ENCODE peak calls at places on chromosomes 6 and 20, in five cellular contexts. One of them, this sample, is unnamed.

GRCh38 chr6:142796024-142796423 is 149.0 kb downstream of the HIVEP2 start:
- DNase-seq in heart right ventricle: no peak
- DNase-seq in left ventricle myocardium superior: no peak
- DNase-seq in mucosa of gallbladder: no peak
- DNase-seq in NCI-H1092 treated with DMSO at 0.1 percent for 48 hours: no peak
- DNase-seq in this sample: no peak

GRCh38 chr6:27441001-27441400 is 31.9 kb downstream of the ZNF184 start:
- DNase-seq in heart right ventricle: no peak
- DNase-seq in left ventricle myocardium superior: no peak
- DNase-seq in mucosa of gallbladder: no peak
- DNase-seq in NCI-H1092 treated with DMSO at 0.1 percent for 48 hours: no peak
- DNase-seq in this sample: no peak

GRCh38 chr6:17902953-17903352 is 84.5 kb downstream of the KIF13A start:
- DNase-seq in heart right ventricle: no peak
- DNase-seq in left ventricle myocardium superior: no peak
- DNase-seq in mucosa of gallbladder: no peak
- DNase-seq in NCI-H1092 treated with DMSO at 0.1 percent for 48 hours: no peak
- DNase-seq in this sample: no peak

GRCh38 chr6:143522034-143522600 is 10.6 kb upstream of the FUCA2 start:
- DNase-seq in heart right ventricle: no peak
- DNase-seq in left ventricle myocardium superior: no peak
- DNase-seq in mucosa of gallbladder: no peak
- DNase-seq in NCI-H1092 treated with DMSO at 0.1 percent for 48 hours: no peak
- DNase-seq in this sample: no peak

GRCh38 chr20:62924567-62925419 is 1.5 kb downstream of the DIDO1 start:
- DNase-seq in heart right ventricle: no peak
- DNase-seq in left ventricle myocardium superior: no peak
- DNase-seq in mucosa of gallbladder: no peak
- DNase-seq in NCI-H1092 treated with DMSO at 0.1 percent for 48 hours: no peak
- DNase-seq in this sample: no peak

GRCh38 chr6:137084865-137085617 is 40.3 kb upstream of the IL20RA start:
- DNase-seq in heart right ventricle: no peak
- DNase-seq in left ventricle myocardium superior: no peak
- DNase-seq in mucosa of gallbladder: no peak
- DNase-seq in NCI-H1092 treated with DMSO at 0.1 percent for 48 hours: no peak
- DNase-seq in this sample: no peak

GRCh38 chr20:50285376-50286173 is 94.9 kb downstream of the CEBPB start:
- DNase-seq in heart right ventricle: no peak
- DNase-seq in left ventricle myocardium superior: no peak
- DNase-seq in mucosa of gallbladder: no peak
- DNase-seq in NCI-H1092 treated with DMSO at 0.1 percent for 48 hours: no peak
- DNase-seq in this sample: peak; percentile 63

GRCh38 chr6:35357671-35358070 is 15.3 kb downstream of the PPARD start:
- DNase-seq in heart right ventricle: no peak
- DNase-seq in left ventricle myocardium superior: no peak
- DNase-seq in mucosa of gallbladder: no peak
- DNase-seq in NCI-H1092 treated with DMSO at 0.1 percent for 48 hours: no peak
- DNase-seq in this sample: no peak

GRCh38 chr20:53579581-53580375 is 13.9 kb downstream of the ZNF217 start:
- DNase-seq in heart right ventricle: no peak
- DNase-seq in left ventricle myocardium superior: no peak
- DNase-seq in mucosa of gallbladder: no peak
- DNase-seq in NCI-H1092 treated with DMSO at 0.1 percent for 48 hours: no peak
- DNase-seq in this sample: no peak

GRCh38 chr6:36743538-36744441 is 46.2 kb downstream of the RAB44 start:
- DNase-seq in heart right ventricle: no peak
- DNase-seq in left ventricle myocardium superior: no peak
- DNase-seq in mucosa of gallbladder: no peak
- DNase-seq in NCI-H1092 treated with DMSO at 0.1 percent for 48 hours: no peak
- DNase-seq in this sample: no peak

GRCh38 chr6:146972526-146972925 is 231.7 kb upstream of the STXBP5 start:
- DNase-seq in heart right ventricle: no peak
- DNase-seq in left ventricle myocardium superior: no peak
- DNase-seq in mucosa of gallbladder: no peak
- DNase-seq in NCI-H1092 treated with DMSO at 0.1 percent for 48 hours: no peak
- DNase-seq in this sample: no peak

GRCh38 chr6:100796049-100796823 is 84.9 kb downstream of the ASCC3 start:
- DNase-seq in heart right ventricle: no peak
- DNase-seq in left ventricle myocardium superior: no peak
- DNase-seq in mucosa of gallbladder: no peak
- DNase-seq in NCI-H1092 treated with DMSO at 0.1 percent for 48 hours: no peak
- DNase-seq in this sample: no peak

GRCh38 chr6:135306740-135307420 is 125.8 kb downstream of the MYB start:
- DNase-seq in heart right ventricle: no peak
- DNase-seq in left ventricle myocardium superior: no peak
- DNase-seq in mucosa of gallbladder: no peak
- DNase-seq in NCI-H1092 treated with DMSO at 0.1 percent for 48 hours: no peak
- DNase-seq in this sample: no peak

GRCh38 chr6:118468682-118469465 is 79.2 kb upstream of the PLN start:
- DNase-seq in heart right ventricle: no peak
- DNase-seq in left ventricle myocardium superior: no peak
- DNase-seq in mucosa of gallbladder: peak; percentile 13
- DNase-seq in NCI-H1092 treated with DMSO at 0.1 percent for 48 hours: peak; percentile 89
- DNase-seq in this sample: no peak

GRCh38 chr20:18852318-18852717 is 38.7 kb downstream of the SCP2D1 start:
- DNase-seq in heart right ventricle: no peak
- DNase-seq in left ventricle myocardium superior: no peak
- DNase-seq in mucosa of gallbladder: no peak
- DNase-seq in NCI-H1092 treated with DMSO at 0.1 percent for 48 hours: no peak
- DNase-seq in this sample: no peak

GRCh38 chr6:3370361-3371221 is 86.3 kb downstream of the SLC22A23 start:
- DNase-seq in heart right ventricle: no peak
- DNase-seq in left ventricle myocardium superior: no peak
- DNase-seq in mucosa of gallbladder: no peak
- DNase-seq in NCI-H1092 treated with DMSO at 0.1 percent for 48 hours: no peak
- DNase-seq in this sample: no peak

GRCh38 chr6:126039284-126039683 is 52.9 kb downstream of the TRMT11 start:
- DNase-seq in heart right ventricle: no peak
- DNase-seq in left ventricle myocardium superior: no peak
- DNase-seq in mucosa of gallbladder: no peak
- DNase-seq in NCI-H1092 treated with DMSO at 0.1 percent for 48 hours: no peak
- DNase-seq in this sample: no peak

GRCh38 chr6:31610891-31611425 is 4.1 kb upstream of the AIF1 start:
- DNase-seq in heart right ventricle: no peak
- DNase-seq in left ventricle myocardium superior: no peak
- DNase-seq in mucosa of gallbladder: no peak
- DNase-seq in NCI-H1092 treated with DMSO at 0.1 percent for 48 hours: no peak
- DNase-seq in this sample: no peak

GRCh38 chr20:31934491-31934890 is 17.4 kb downstream of the PDRG1 start:
- DNase-seq in heart right ventricle: no peak
- DNase-seq in left ventricle myocardium superior: no peak
- DNase-seq in mucosa of gallbladder: no peak
- DNase-seq in NCI-H1092 treated with DMSO at 0.1 percent for 48 hours: no peak
- DNase-seq in this sample: no peak

GRCh38 chr20:62900692-62901584 is 25.4 kb downstream of the DIDO1 start:
- DNase-seq in heart right ventricle: no peak
- DNase-seq in left ventricle myocardium superior: no peak
- DNase-seq in mucosa of gallbladder: peak; percentile 47
- DNase-seq in NCI-H1092 treated with DMSO at 0.1 percent for 48 hours: no peak
- DNase-seq in this sample: no peak

GRCh38 chr20:1870792-1871550 is 24.2 kb upstream of the SIRPA start:
- DNase-seq in heart right ventricle: no peak
- DNase-seq in left ventricle myocardium superior: no peak
- DNase-seq in mucosa of gallbladder: no peak
- DNase-seq in NCI-H1092 treated with DMSO at 0.1 percent for 48 hours: no peak
- DNase-seq in this sample: no peak

GRCh38 chr6:101085327-101085726 is 204.2 kb upstream of the ASCC3 start:
- DNase-seq in heart right ventricle: no peak
- DNase-seq in left ventricle myocardium superior: no peak
- DNase-seq in mucosa of gallbladder: no peak
- DNase-seq in NCI-H1092 treated with DMSO at 0.1 percent for 48 hours: no peak
- DNase-seq in this sample: no peak

GRCh38 chr6:112640895-112641294 is 293.8 kb downstream of the RFPL4B start:
- DNase-seq in heart right ventricle: no peak
- DNase-seq in left ventricle myocardium superior: no peak
- DNase-seq in mucosa of gallbladder: no peak
- DNase-seq in NCI-H1092 treated with DMSO at 0.1 percent for 48 hours: no peak
- DNase-seq in this sample: no peak

GRCh38 chr6:82988904-82989303 is 76.7 kb downstream of the UBE3D start:
- DNase-seq in heart right ventricle: no peak
- DNase-seq in left ventricle myocardium superior: no peak
- DNase-seq in mucosa of gallbladder: no peak
- DNase-seq in NCI-H1092 treated with DMSO at 0.1 percent for 48 hours: no peak
- DNase-seq in this sample: no peak

GRCh38 chr6:3884007-3884745 is 35.0 kb downstream of the FAM50B start:
- DNase-seq in heart right ventricle: no peak
- DNase-seq in left ventricle myocardium superior: no peak
- DNase-seq in mucosa of gallbladder: peak; percentile 33
- DNase-seq in NCI-H1092 treated with DMSO at 0.1 percent for 48 hours: peak; percentile 4
- DNase-seq in this sample: no peak

GRCh38 chr6:46207174-46207573 is 36.4 kb upstream of the ENPP5 start:
- DNase-seq in heart right ventricle: no peak
- DNase-seq in left ventricle myocardium superior: no peak
- DNase-seq in mucosa of gallbladder: no peak
- DNase-seq in NCI-H1092 treated with DMSO at 0.1 percent for 48 hours: peak; percentile 0
- DNase-seq in this sample: no peak

GRCh38 chr20:40471261-40471629 is 217.8 kb downstream of the MAFB start:
- DNase-seq in heart right ventricle: no peak
- DNase-seq in left ventricle myocardium superior: no peak
- DNase-seq in mucosa of gallbladder: no peak
- DNase-seq in NCI-H1092 treated with DMSO at 0.1 percent for 48 hours: peak; percentile 4
- DNase-seq in this sample: no peak

GRCh38 chr20:11302436-11302835 is 615.3 kb upstream of the BTBD3 start:
- DNase-seq in heart right ventricle: no peak
- DNase-seq in left ventricle myocardium superior: no peak
- DNase-seq in mucosa of gallbladder: no peak
- DNase-seq in NCI-H1092 treated with DMSO at 0.1 percent for 48 hours: no peak
- DNase-seq in this sample: no peak

GRCh38 chr6:28401172-28401571 is 1.6 kb upstream of the ZSCAN12 start:
- DNase-seq in heart right ventricle: no peak
- DNase-seq in left ventricle myocardium superior: no peak
- DNase-seq in mucosa of gallbladder: no peak
- DNase-seq in NCI-H1092 treated with DMSO at 0.1 percent for 48 hours: no peak
- DNase-seq in this sample: no peak

GRCh38 chr20:59402697-59403096 is 102.3 kb downstream of the EDN3 start:
- DNase-seq in heart right ventricle: no peak
- DNase-seq in left ventricle myocardium superior: no peak
- DNase-seq in mucosa of gallbladder: peak; percentile 41
- DNase-seq in NCI-H1092 treated with DMSO at 0.1 percent for 48 hours: no peak
- DNase-seq in this sample: no peak

This sample was measured in tibial nerve.